ENCODE peak calls at places on chromosomes 4 and X, in four cellular contexts. E, A, X and Q are unnamed samples.

GRCh38 chrX:147898951-147899350 is 12.8 kb upstream of the FMR1 start:
- DNase-seq in E (no peak), A (no peak), X (no peak), Q (no peak)

GRCh38 chrX:11435568-11435967 is 142.4 kb downstream of the AMELX start:
- DNase-seq in E (no peak), A (no peak), X (no peak), Q (no peak)

GRCh38 chr4:7803992-7804758 is 135.5 kb downstream of the AFAP1 start:
- DNase-seq in E (peak; percentile 75), A (peak; percentile 79), X (peak; percentile 71), Q (no peak)

GRCh38 chr4:183645326-183645725 is 13.7 kb downstream of the RWDD4 start:
- DNase-seq in E (no peak), A (no peak), X (no peak), Q (no peak)

GRCh38 chrX:100798815-100799214 is 21.4 kb upstream of the CSTF2 start:
- DNase-seq in E (no peak), A (no peak), X (no peak), Q (no peak)

GRCh38 chr4:15598644-15599043 is 56.5 kb downstream of the FBXL5 start:
- DNase-seq in E (no peak), A (no peak), X (no peak), Q (no peak)

GRCh38 chrX:48664156-48664555 is 19.4 kb upstream of the WAS start:
- DNase-seq in E (no peak), A (no peak), X (no peak), Q (no peak)

GRCh38 chr4:151792525-151792924 is 31.7 kb upstream of the GATB start:
- DNase-seq in E (no peak), A (no peak), X (no peak), Q (no peak)

GRCh38 chr4:1595789-1596325 is 88.3 kb downstream of the FAM53A start:
- DNase-seq in E (no peak), A (no peak), X (no peak), Q (no peak)

GRCh38 chr4:71290481-71290880 is 48.3 kb upstream of the SLC4A4 start:
- DNase-seq in E (no peak), A (no peak), X (no peak), Q (no peak)

GRCh38 chr4:138310498-138310897 is 68.3 kb upstream of the SLC7A11 start:
- DNase-seq in E (no peak), A (no peak), X (no peak), Q (no peak)

GRCh38 chrX:15911729-15912550 is 57.3 kb upstream of the AP1S2 start:
- DNase-seq in E (no peak), A (no peak), X (no peak), Q (no peak)

GRCh38 chr4:120443111-120443510 is 376.5 kb upstream of the MAD2L1 start:
- DNase-seq in E (no peak), A (no peak), X (no peak), Q (no peak)

GRCh38 chr4:143375326-143376073 is 38.8 kb downstream of the GAB1 start:
- DNase-seq in E (no peak), A (no peak), X (no peak), Q (peak; percentile 45)

GRCh38 chrX:17361620-17362019 is 13.4 kb upstream of the NHS start:
- DNase-seq in E (no peak), A (no peak), X (no peak), Q (no peak)

GRCh38 chr4:76704133-76704881 is 193.6 kb downstream of the SOWAHB start:
- DNase-seq in E (no peak), A (no peak), X (no peak), Q (no peak)

GRCh38 chr4:53267026-53267425 is 98.8 kb downstream of the SCFD2 start:
- DNase-seq in E (no peak), A (no peak), X (no peak), Q (no peak)

GRCh38 chr4:1488357-1488756 is 82.1 kb upstream of the NKX1-1 start:
- DNase-seq in E (no peak), A (no peak), X (no peak), Q (no peak)

GRCh38 chr4:121665371-121665770 is 31.4 kb downstream of the ANXA5 start:
- DNase-seq in E (no peak), A (no peak), X (no peak), Q (no peak)

GRCh38 chr4:15920723-15921591 is 17.6 kb downstream of the FGFBP1 start:
- DNase-seq in E (no peak), A (peak; percentile 20), X (no peak), Q (no peak)

GRCh38 chr4:40173470-40173875 is 23.4 kb upstream of the RHOH start:
- DNase-seq in E (no peak), A (no peak), X (no peak), Q (no peak)

GRCh38 chr4:122047706-122048425 is 96.0 kb upstream of the TRPC3 start:
- DNase-seq in E (no peak), A (no peak), X (no peak), Q (no peak)

GRCh38 chr4:138864961-138865720 is 150.4 kb upstream of the NOCT start:
- DNase-seq in E (no peak), A (no peak), X (no peak), Q (no peak)

GRCh38 chr4:169268951-169269781 is 1.6 kb downstream of the SH3RF1 start:
- DNase-seq in E (no peak), A (no peak), X (no peak), Q (no peak)

GRCh38 chrX:16946361-16946964 is at the start of gene REPS2:
- DNase-seq in E (peak; percentile 56), A (peak; percentile 68), X (peak; percentile 69), Q (peak; percentile 63)

GRCh38 chr4:102825261-102826071 is 1.9 kb downstream of the UBE2D3 start:
- DNase-seq in E (peak; percentile 8), A (no peak), X (no peak), Q (peak; percentile 11)

GRCh38 chr4:108889696-108890475 is 127.0 kb upstream of the ETNPPL start:
- DNase-seq in E (no peak), A (no peak), X (no peak), Q (no peak)

GRCh38 chr4:176193898-176194297 is 1.5 kb downstream of the SPATA4 start:
- DNase-seq in E (no peak), A (no peak), X (no peak), Q (no peak)

GRCh38 chr4:152399246-152399645 is 136.6 kb downstream of the FBXW7 start:
- DNase-seq in E (no peak), A (no peak), X (no peak), Q (no peak)

GRCh38 chr4:158875026-158875425 is 106.2 kb downstream of the FNIP2 start:
- DNase-seq in E (no peak), A (no peak), X (no peak), Q (no peak)

GRCh38 chrX:43706786-43707185 is 50.7 kb downstream of the MAOA start:
- DNase-seq in E (no peak), A (no peak), X (no peak), Q (no peak)

GRCh38 chr4:76377922-76378321 is 43.0 kb downstream of the CCDC158 start:
- DNase-seq in E (peak; percentile 32), A (no peak), X (peak; percentile 19), Q (no peak)

GRCh38 chr4:94653095-94653649 is 104.6 kb upstream of the BMPR1B start:
- DNase-seq in E (no peak), A (no peak), X (no peak), Q (no peak)

GRCh38 chr4:153126137-153126536 is 78.1 kb upstream of the TRIM2 start:
- DNase-seq in E (no peak), A (no peak), X (no peak), Q (no peak)

GRCh38 chr4:62288803-62289541 is 1088.8 kb downstream of the ADGRL3 start:
- DNase-seq in E (peak; percentile 6), A (no peak), X (no peak), Q (no peak)

GRCh38 chr4:125316391-125316780 is 1.6 kb downstream of the FAT4 start:
- DNase-seq in E (peak; percentile 6), A (peak; percentile 25), X (no peak), Q (peak; percentile 54)

DNA sequence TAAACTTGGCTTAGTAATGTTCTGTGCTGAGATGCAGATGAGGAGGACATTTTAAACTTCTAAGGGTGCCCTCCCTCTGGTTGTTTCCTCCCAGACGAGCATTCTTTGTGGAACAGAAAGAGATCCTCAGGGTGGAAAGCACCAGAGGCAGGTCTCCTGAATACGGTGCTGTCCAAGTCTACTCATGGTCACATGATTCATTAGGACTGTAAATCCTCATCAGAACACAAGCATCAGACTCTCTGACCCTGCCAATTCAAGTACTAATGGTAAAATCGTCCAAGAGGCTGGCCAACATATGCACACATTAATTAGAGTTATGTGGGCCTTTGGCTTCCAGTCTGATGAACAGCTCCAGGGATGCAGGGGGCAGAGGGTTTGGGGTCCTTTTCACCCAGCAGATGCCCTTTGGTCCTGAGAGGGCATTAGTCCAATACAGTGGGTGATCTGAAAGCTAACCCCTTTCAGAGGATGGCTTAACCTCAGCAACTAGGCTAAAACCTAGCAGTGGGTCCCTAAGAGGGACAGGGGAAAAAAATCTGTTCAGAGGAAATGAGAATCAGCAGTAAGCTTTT is 18.2 kb downstream of the HAND2 start:
- DNase-seq in E (no peak), A (no peak), X (no peak), Q (no peak)
- H3K27ac ChIP-seq in E (no peak overlapping the region), A (no peak overlapping the region), X (no peak overlapping the region), Q (no peak overlapping the region)

GRCh38 chrX:106949366-106949765 is 29.2 kb downstream of the CLDN2 start:
- DNase-seq in E (no peak), A (no peak), X (no peak), Q (no peak)
- H3K27ac ChIP-seq in E (no peak overlapping the region), A (peak overlapping the region; percentile 79), X (no peak overlapping the region), Q (no peak overlapping the region)

GRCh38 chr4:186244835-186245234 is 17.5 kb downstream of the KLKB1 start:
- DNase-seq in E (no peak), A (no peak), X (no peak), Q (no peak)

GRCh38 chr4:186248643-186249042 is 17.3 kb upstream of the F11 start:
- DNase-seq in E (no peak), A (no peak), X (no peak), Q (no peak)

GRCh38 chr4:186255122-186255521 is 10.9 kb upstream of the F11 start:
- DNase-seq in E (no peak), A (no peak), X (no peak), Q (no peak)

GRCh38 chr4:186250740-186251124 is 15.3 kb upstream of the F11 start:
- DNase-seq in E (no peak), A (no peak), X (no peak), Q (no peak)

GRCh38 chr4:186249785-186250739 is 15.9 kb upstream of the F11 start:
- DNase-seq in E (no peak), A (no peak), X (no peak), Q (no peak)
- H3K27ac ChIP-seq in E (no peak overlapping the region), A (no peak overlapping the region), X (no peak overlapping the region), Q (no peak overlapping the region)

DNA sequence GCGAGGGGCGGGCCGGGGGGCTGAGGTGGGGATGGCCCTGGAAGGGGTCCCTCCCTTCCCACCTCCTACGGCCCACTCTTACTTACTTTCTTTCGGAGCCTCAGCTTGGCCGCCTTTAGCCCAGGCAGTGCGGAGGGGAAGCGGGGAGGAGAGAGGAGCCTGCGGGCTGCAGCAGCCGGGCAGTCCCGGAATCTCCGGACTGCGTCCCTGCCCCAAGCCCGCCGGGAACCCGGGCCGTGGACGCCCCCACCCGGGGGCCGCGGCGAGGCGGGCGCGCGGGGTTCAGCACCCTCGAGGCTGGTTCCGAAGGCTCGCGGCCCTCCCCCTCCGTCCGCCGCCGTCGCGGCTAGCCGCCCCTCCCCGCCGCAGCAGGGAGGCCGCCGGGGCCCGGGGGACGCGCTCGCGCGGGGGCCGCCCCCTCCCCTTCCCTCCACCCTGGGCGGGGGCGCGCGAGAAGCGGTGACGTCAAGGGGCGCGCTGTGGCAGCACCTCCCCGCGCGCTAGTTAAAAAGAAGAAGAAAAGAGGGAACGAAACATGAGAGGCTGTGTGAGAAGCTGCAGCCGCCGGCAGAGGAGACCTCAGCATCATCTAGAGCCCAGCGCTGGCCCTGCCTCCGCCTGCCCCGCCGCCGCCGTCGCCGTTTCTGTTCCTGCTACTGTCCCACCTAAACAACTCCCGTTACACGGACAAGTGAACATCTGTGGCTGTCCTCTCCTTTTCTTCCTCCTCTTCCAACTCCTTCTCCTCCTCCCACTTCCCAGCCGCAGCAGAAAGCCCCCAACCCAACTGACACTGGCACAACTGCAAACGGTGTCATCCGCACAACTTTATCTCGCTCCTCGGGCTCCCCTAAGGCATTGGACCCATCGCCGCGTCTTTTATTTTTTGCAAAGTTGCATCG is at the start of gene HHIP:
- DNase-seq in E (no peak), A (peak; percentile 33), X (no peak), Q (peak; percentile 73)
- H3K27ac ChIP-seq in E (no peak within 1 kb of the TSS), A (peak within 1 kb of the TSS; percentile 80), X (no peak within 1 kb of the TSS), Q (peak within 1 kb of the TSS; percentile 95)